ENCODE peak calls at places on chromosome 16, in six cellular contexts. D, G, L, O, A and M are unnamed samples.

GRCh38 chr16:11498683-11499082 is 88.0 kb downstream of the LITAF start:
- DNase-seq in A (no peak), G (no peak), L (no peak), D (no peak), O (no peak), M (no peak)

GRCh38 chr16:50259334-50260205 is 6.8 kb upstream of the ADCY7 start:
- DNase-seq in D (no peak), L (peak), O (peak), G (no peak), A (peak), M (no peak)

GRCh38 chr16:84294196-84295142 is at the start of gene WFDC1:
- DNase-seq in D (no peak), L (peak), G (no peak), A (no peak), O (no peak), M (peak)

GRCh38 chr16:53176434-53176833 is 121.6 kb downstream of the CHD9 start:
- DNase-seq in A (no peak), G (no peak), D (no peak), O (no peak), L (no peak), M (no peak)

GRCh38 chr16:78926723-78927200 is 673.8 kb downstream of the MAF start:
- DNase-seq in D (no peak), O (no peak), G (no peak), L (no peak), A (no peak), M (no peak)

GRCh38 chr16:57531635-57532220 is 4.6 kb downstream of the CCDC102A start:
- DNase-seq in A (no peak), L (peak), O (peak), G (no peak), D (no peak), M (peak)

GRCh38 chr16:84907575-84907974 is 87.8 kb downstream of the CRISPLD2 start:
- DNase-seq in L (no peak), A (peak), G (no peak), D (no peak), O (peak), M (no peak)

GRCh38 chr16:76583466-76583865 is 306.3 kb downstream of the CNTNAP4 start:
- DNase-seq in G (peak), A (peak), L (peak), O (no peak), D (peak), M (no peak)

GRCh38 chr16:27547134-27547533 is 2.6 kb downstream of the GTF3C1 start:
- DNase-seq in G (peak), D (peak), L (no peak), A (peak), O (no peak), M (no peak)

GRCh38 chr16:67936876-67937605 is 391 bp upstream of the PSMB10 start:
- DNase-seq in G (peak), A (no peak), L (no peak), D (peak), O (peak), M (no peak)

GRCh38 chr16:2964416-2965223 is 545 bp downstream of the KREMEN2 start:
- DNase-seq in L (peak), D (peak), G (peak), O (no peak), A (no peak), M (no peak)

GRCh38 chr16:31118223-31119155 is 1.0 kb downstream of the KAT8 start:
- DNase-seq in D (peak), L (no peak), G (no peak), O (no peak), A (peak), M (no peak)

GRCh38 chr16:73831197-73831596 is 465.4 kb upstream of the PSMD7 start:
- DNase-seq in L (no peak), A (no peak), O (no peak), G (no peak), D (no peak), M (no peak)

GRCh38 chr16:75241955-75242354 is 9.5 kb downstream of the BCAR1 start:
- DNase-seq in G (no peak), A (no peak), D (no peak), L (no peak), O (no peak), M (no peak)

GRCh38 chr16:2033057-2033911 is 6.6 kb downstream of the NHERF2 start:
- DNase-seq in D (peak), A (peak), G (no peak), L (no peak), O (no peak), M (peak)

GRCh38 chr16:80932725-80933124 is 74.0 kb downstream of the CMC2 start:
- DNase-seq in A (peak), G (no peak), D (peak), O (peak), L (no peak), M (peak)

GRCh38 chr16:10752843-10753523 is 9.3 kb downstream of the NUBP1 start:
- DNase-seq in D (no peak), L (peak), O (peak), A (no peak), G (peak), M (peak)

GRCh38 chr16:49602201-49603041 is 228.8 kb downstream of the C16orf78 start:
- DNase-seq in O (no peak), G (no peak), D (no peak), L (no peak), A (no peak), M (no peak)

GRCh38 chr16:48546774-48547173 is 63.2 kb downstream of the N4BP1 start:
- DNase-seq in D (no peak), A (no peak), L (no peak), O (no peak), G (no peak), M (no peak)

GRCh38 chr16:11106726-11107125 is 149.3 kb downstream of the SOCS1 start:
- DNase-seq in L (no peak), D (no peak), G (no peak), A (no peak), O (no peak), M (no peak)

GRCh38 chr16:29710227-29711219 is 31.5 kb downstream of the QPRT start:
- DNase-seq in A (peak), L (peak), D (peak), G (peak), O (no peak), M (no peak)

GRCh38 chr16:85123891-85124635 is 11.8 kb upstream of the CIBAR2 start:
- DNase-seq in L (no peak), A (peak), O (peak), D (peak), G (no peak), M (peak)

GRCh38 chr16:69005641-69006355 is 99.7 kb upstream of the HAS3 start:
- DNase-seq in A (no peak), O (no peak), D (no peak), G (peak), L (no peak), M (no peak)

GRCh38 chr16:3328643-3329042 is 23.3 kb downstream of the ZNF75A start:
- DNase-seq in A (no peak), O (no peak), L (no peak), D (no peak), G (no peak), M (no peak)

GRCh38 chr16:1069154-1069553 is 3.4 kb upstream of the SSTR5 start:
- DNase-seq in O (no peak), G (no peak), A (no peak), D (no peak), L (peak), M (no peak)

GRCh38 chr16:57949013-57949412 is 21.9 kb downstream of the CNGB1 start:
- DNase-seq in L (no peak), G (no peak), A (no peak), D (no peak), O (no peak), M (no peak)

GRCh38 chr16:11914210-11914758 is 1.5 kb downstream of the GSPT1 start:
- DNase-seq in O (no peak), D (no peak), A (no peak), L (no peak), G (peak), M (no peak)

GRCh38 chr16:70770968-70771552 is 29.9 kb downstream of the VAC14 start:
- DNase-seq in L (peak), O (no peak), G (peak), D (peak), A (peak), M (no peak)

GRCh38 chr16:82995286-82995926 is 368.6 kb downstream of the CDH13 start:
- DNase-seq in A (no peak), L (no peak), D (no peak), G (no peak), O (no peak), M (no peak)

GRCh38 chr16:1705688-1706385 is at the start of gene MAPK8IP3:
- DNase-seq in L (peak), D (peak), A (peak), G (peak), O (peak), M (peak)

GRCh38 chr16:84618428-84619102 is 687 bp upstream of the COTL1 start:
- DNase-seq in O (no peak), L (peak), G (no peak), D (peak), A (peak), M (peak)

GRCh38 chr16:11085025-11085485 is 140.7 kb downstream of the CLEC16A start:
- DNase-seq in D (no peak), A (peak), O (no peak), L (peak), G (no peak), M (no peak)

DNA sequence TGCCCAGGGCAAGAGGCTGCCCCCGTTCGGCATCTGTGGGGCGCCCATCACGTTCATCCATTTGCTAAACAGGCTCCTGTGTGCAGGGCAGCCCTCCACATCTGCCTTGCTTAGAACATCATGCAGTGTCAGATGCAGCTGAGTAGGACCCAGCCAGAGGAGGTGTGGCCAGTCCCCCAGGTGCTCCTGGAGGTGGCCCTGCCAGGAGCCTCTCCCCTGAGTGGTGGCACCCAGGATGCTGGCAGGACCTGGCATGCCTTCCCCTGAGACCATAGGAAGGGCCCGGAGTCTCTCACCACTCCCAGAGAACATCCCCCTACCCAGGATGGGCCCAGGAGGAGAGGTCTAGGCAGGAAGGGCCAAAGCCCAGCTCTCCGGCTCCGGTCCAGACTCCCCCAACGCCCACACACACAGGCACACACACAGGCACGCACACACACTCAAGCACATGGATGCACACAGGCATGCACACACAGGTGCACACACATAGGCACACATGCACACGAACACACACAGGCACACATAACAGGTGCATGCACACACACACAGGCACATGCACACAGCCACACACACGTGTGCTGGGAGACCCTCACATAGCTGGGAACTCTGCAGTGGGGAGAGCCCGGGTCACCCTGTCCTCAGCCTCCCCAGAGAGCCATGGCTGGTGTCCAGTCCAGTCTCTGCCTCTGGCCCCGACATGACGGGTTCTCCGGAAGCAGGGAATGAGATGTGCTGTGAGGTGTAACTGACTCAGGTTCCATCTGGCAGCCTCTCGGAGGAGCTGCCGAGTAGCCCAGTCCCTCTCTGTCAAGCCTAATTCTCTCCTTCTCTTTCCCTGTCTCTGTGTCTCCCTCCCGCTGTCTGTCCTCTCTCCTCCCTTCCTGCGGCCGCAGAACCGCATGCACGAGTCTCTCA is 74.6 kb downstream of the AMFR start:
- DNase-seq in A (no peak), G (no peak), D (no peak), O (no peak), L (no peak), M (no peak)
- H3K4me3 ChIP-seq in A (no peak), G (no peak), D (no peak), O (no peak), L (no peak), M (no peak)

DNA sequence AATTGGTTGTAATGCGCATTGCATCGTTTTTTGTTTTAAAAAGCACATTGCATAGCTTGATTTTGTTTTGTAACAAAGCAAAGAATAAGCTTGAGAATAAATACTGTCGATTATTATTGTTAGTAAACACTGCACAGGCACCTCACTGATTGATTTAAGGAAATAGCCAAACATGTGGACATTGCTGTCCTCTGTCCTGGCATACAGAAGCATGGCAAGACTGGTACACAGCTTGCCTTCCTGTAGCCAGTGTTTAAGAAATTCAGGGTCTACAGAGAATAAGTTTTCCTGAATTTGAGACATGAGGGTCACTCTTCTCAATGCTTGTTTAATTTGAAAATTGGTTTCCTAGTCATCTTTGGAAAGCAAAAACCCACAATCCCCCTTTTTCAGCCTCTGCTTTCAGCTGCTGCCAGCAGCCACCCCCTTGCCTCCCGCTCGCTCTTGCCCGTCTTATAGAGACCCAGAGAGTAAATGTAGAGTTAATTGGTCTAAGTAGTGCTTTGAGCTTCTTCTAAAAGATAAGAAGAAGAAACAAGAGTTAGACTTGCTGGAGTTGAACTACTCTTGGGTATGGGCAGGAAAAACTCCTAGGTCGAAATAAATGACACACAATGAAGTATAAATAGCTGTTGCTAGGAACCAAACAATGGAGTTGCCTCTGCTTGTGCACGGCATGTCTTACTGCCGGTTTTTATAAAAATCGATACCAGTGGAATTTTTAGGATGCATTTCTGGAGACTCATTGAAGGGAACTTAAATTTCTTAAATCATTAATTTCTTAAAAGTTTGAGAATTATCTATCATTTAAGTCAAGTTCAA is 116.6 kb downstream of the MRTFB start:
- DNase-seq in A (no peak), O (no peak), G (no peak), D (no peak), L (no peak), M (no peak)
- TF ChIP-seq CTCF in A (no peak), O (no peak), G (no peak), D (no peak), L (no peak), M (no peak)

GRCh38 chr16:87662254-87663204 is 60.2 kb downstream of the JPH3 start:
- DNase-seq in A (no peak), G (no peak), O (no peak), D (no peak), L (no peak), M (no peak)

GRCh38 chr16:87665193-87665592 is 62.9 kb downstream of the JPH3 start:
- DNase-seq in G (no peak), O (no peak), L (no peak), D (no peak), A (no peak), M (no peak)

GRCh38 chr16:87667443-87667842 is 65.1 kb downstream of the JPH3 start:
- DNase-seq in A (no peak), L (no peak), O (no peak), G (no peak), D (no peak), M (no peak)

GRCh38 chr16:87666919-87667318 is 64.6 kb downstream of the JPH3 start:
- DNase-seq in G (no peak), O (no peak), D (no peak), L (no peak), A (no peak), M (no peak)

GRCh38 chr16:87664792-87665191 is 62.5 kb downstream of the JPH3 start:
- DNase-seq in O (no peak), G (no peak), L (peak), D (no peak), A (no peak), M (no peak)
- H3K4me3 ChIP-seq in O (no peak), G (no peak), L (no peak), D (no peak), A (no peak), M (no peak)

DNA sequence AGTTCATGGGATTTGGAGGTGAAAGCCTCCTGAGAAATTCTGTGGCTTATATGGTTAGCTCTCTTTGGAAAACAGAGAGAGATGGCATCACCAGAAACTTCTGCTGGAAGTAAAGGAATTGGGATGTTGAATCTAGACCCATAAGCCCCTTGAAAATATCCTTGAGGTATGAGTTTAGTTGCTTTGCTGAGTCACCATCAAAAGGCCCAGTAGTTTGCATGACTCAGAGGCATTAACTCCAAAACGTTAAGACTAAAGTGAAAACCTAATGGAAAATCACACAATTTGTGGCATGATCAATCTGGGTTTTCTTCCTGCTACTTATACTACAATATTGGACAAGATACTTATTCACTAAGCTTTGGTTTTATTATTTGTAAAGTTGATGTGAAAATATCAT is 349.2 kb upstream of the SALL1 start:
- DNase-seq in A (peak), D (no peak), O (no peak), L (no peak), G (no peak), M (no peak)
- TF ChIP-seq CTCF in A (no peak), D (no peak), O (no peak), L (no peak), G (no peak), M (no peak)

DNA sequence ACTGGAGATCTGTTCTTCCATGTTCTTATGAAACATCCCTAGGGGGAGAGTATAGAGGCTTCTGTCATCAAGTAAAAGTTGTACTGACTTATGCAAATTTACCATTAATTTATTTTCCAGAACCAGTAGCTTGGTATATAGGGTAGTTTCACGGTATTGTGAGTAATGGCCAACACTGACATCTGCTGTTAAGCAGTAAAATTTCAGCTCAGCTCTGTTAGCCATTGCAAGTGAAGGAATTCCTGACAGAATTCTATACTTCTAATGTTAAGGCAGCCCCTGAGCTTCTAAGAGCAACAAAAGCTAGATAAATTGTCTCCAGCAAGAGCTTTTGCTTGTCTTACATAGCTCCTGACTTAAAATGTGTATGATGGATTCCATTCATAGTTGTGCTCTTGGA is 613.5 kb upstream of the C16orf82 start:
- DNase-seq in L (no peak), A (no peak), O (no peak), G (peak), D (no peak), M (no peak)
- H3K4me3 ChIP-seq in L (no peak), A (no peak), O (no peak), G (no peak), D (no peak), M (no peak)